ENCODE peak calls at places on chromosome 15, in eight cellular contexts. B is transverse colon; Q is brain microvascular endothelial cell; V is CD8-positive, alpha-beta T cell; H is astrocyte; A is MM.1S; P is colonic mucosa; R is CD8-positive, alpha-beta memory T cell. L is an unnamed sample.
A peak's percentile ranks its signal among the peaks of the same experiment; 100 is the strongest.

GRCh38 chr15:64651573-64652260 is 123.7 kb downstream of the RBPMS2 start:
- DNase-seq in H (no peak), R (peak; percentile 38), B (no peak), Q (no peak), A (peak; percentile 86), P (no peak), V (peak; percentile 62), L (no peak)

GRCh38 chr15:84702961-84703482 is 12.9 kb downstream of the SEC11A start:
- DNase-seq in P (peak; percentile 29), R (no peak), Q (peak; percentile 18), A (no peak), V (no peak), H (peak; percentile 39), B (peak; percentile 20), L (no peak)

GRCh38 chr15:81987628-81988027 is 58.2 kb downstream of the MEX3B start:
- DNase-seq in B (no peak), A (no peak), V (no peak), Q (no peak), P (no peak), R (no peak), H (no peak), L (no peak)

GRCh38 chr15:100737214-100737613 is 134.8 kb downstream of the ASB7 start:
- DNase-seq in H (no peak), P (no peak), B (no peak), Q (no peak), A (no peak), V (no peak), R (no peak), L (no peak)

GRCh38 chr15:97027772-97028171 is 697.3 kb downstream of the NR2F2 start:
- DNase-seq in V (no peak), H (no peak), R (no peak), B (no peak), Q (no peak), A (no peak), P (no peak), L (no peak)

GRCh38 chr15:47964229-47964628 is 156.6 kb upstream of the SLC24A5 start:
- DNase-seq in R (no peak), B (no peak), V (no peak), H (no peak), P (no peak), A (no peak), Q (no peak), L (no peak)

GRCh38 chr15:40042791-40043320 is 3.9 kb upstream of the SRP14 start:
- DNase-seq in R (no peak), Q (no peak), B (no peak), A (no peak), V (peak; percentile 35), H (no peak), P (no peak), L (no peak)

GRCh38 chr15:90641581-90642463 is 75.3 kb upstream of the BLM start:
- DNase-seq in Q (no peak), B (no peak), V (no peak), P (no peak), A (no peak), H (no peak), R (no peak), L (peak; percentile 11)

GRCh38 chr15:68487087-68487843 is 55.3 kb upstream of the ITGA11 start:
- DNase-seq in B (no peak), H (peak; percentile 62), R (no peak), Q (peak; percentile 60), V (no peak), A (no peak), P (no peak), L (no peak)

GRCh38 chr15:59051867-59052861 is 52.8 kb upstream of the CCNB2 start:
- DNase-seq in H (no peak), Q (no peak), P (no peak), A (no peak), R (no peak), V (no peak), B (no peak), L (no peak)

GRCh38 chr15:67794832-67795574 is 30.3 kb upstream of the SKOR1 start:
- DNase-seq in A (no peak), H (no peak), P (no peak), R (no peak), B (no peak), Q (no peak), V (no peak), L (no peak)

GRCh38 chr15:70575251-70576227 is 187.8 kb downstream of the UACA start:
- DNase-seq in V (no peak), B (no peak), P (no peak), Q (no peak), R (no peak), H (no peak), A (no peak), L (no peak)

GRCh38 chr15:72201346-72202029 is 3.9 kb upstream of the GRAMD2A start:
- DNase-seq in P (no peak), H (no peak), V (no peak), A (peak; percentile 50), B (no peak), R (no peak), Q (no peak), L (no peak)
- H3K27ac ChIP-seq in P (no peak overlapping the region), H (no peak overlapping the region), V (no peak overlapping the region), A (peak overlapping the region; percentile 52), B (no peak overlapping the region), R (no peak overlapping the region), Q (no peak overlapping the region), L (peak overlapping the region; percentile 27)

GRCh38 chr15:50953302-50953701 is 44.8 kb downstream of the AP4E1 start:
- DNase-seq in R (no peak), Q (peak; percentile 5), B (no peak), V (no peak), H (no peak), A (no peak), P (no peak), L (no peak)
- H3K27ac ChIP-seq in R (no peak overlapping the region), Q (no peak overlapping the region), B (no peak overlapping the region), V (no peak overlapping the region), H (no peak overlapping the region), A (no peak overlapping the region), P (no peak overlapping the region), L (no peak overlapping the region)

GRCh38 chr15:66288093-66288492 is 5.3 kb upstream of the DIS3L start:
- DNase-seq in P (no peak), B (no peak), V (no peak), R (no peak), H (no peak), Q (no peak), A (no peak), L (no peak)

GRCh38 chr15:66290518-66290917 is 2.9 kb upstream of the DIS3L start:
- DNase-seq in A (peak; percentile 30), P (no peak), B (no peak), H (no peak), Q (no peak), R (no peak), V (no peak), L (no peak)

GRCh38 chr15:66290007-66290406 is 3.4 kb upstream of the DIS3L start:
- DNase-seq in P (no peak), A (no peak), H (no peak), Q (no peak), V (no peak), R (no peak), B (no peak), L (no peak)

GRCh38 chr15:66287461-66288055 is 5.8 kb upstream of the DIS3L start:
- DNase-seq in A (peak; percentile 31), H (no peak), P (no peak), R (peak; percentile 11), V (no peak), B (no peak), Q (no peak), L (no peak)

DNA sequence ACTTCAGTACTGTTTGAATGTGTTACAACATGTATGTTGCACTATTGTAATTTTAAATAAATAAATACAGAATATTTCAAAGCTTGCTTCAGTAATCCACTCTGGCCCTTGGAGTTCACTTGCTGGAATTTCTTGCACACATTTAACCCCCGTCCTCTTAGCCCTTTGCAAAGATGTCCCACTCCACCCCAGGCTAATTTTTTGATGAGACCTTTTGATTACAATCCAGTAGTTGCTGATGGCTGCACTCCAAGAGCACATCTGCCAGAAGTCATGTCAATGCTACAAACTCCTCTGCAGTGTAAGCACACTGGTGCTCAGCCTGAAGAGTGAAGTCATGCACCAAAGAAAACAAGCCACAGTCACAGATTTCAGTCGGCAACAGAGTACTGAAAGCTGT is 4.6 kb upstream of the DIS3L start:
- DNase-seq in B (no peak), Q (peak; percentile 13), P (no peak), A (no peak), R (no peak), H (no peak), V (no peak), L (no peak)
- H3K27ac ChIP-seq in B (no peak overlapping the region), Q (no peak overlapping the region), P (no peak overlapping the region), A (no peak overlapping the region), R (no peak overlapping the region), H (no peak overlapping the region), V (no peak overlapping the region), L (no peak overlapping the region)

DNA sequence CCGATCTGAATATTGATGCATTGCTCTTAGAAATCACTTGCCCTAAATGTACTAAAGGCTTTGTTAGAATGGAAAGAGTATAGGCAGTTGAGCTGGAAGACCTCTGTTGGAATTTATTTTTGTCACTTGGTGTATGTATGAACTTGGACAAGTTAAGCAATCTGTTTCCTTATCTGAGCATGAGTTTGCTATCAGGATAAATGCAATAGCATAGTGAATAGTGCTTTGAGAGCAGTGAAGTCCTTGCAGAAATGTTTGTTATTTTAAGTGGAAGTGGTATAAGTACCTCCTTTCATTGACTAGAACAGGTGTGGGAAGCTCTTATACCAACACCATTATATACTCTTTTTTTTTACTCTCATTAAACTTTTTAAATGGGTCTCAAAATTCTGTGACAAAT is 146.4 kb upstream of the ONECUT1 start:
- DNase-seq in V (no peak), A (no peak), H (no peak), R (no peak), P (no peak), Q (no peak), B (no peak), L (no peak)
- H3K27ac ChIP-seq in V (no peak overlapping the region), A (no peak overlapping the region), H (no peak overlapping the region), R (no peak overlapping the region), P (no peak overlapping the region), Q (no peak overlapping the region), B (no peak overlapping the region), L (no peak overlapping the region)

GRCh38 chr15:78263907-78264303 is 457 bp upstream of the DNAJA4 start:
- DNase-seq in A (no peak), H (no peak), Q (no peak), P (peak; percentile 82), V (no peak), R (no peak), B (peak; percentile 79), L (no peak)

GRCh38 chr15:78266229-78266628 is 1.9 kb downstream of the DNAJA4 start:
- DNase-seq in B (no peak), Q (no peak), A (no peak), R (no peak), H (no peak), V (no peak), P (no peak), L (no peak)

GRCh38 chr15:78265752-78266224 is 1.4 kb downstream of the DNAJA4 start:
- DNase-seq in A (no peak), P (no peak), B (no peak), Q (peak; percentile 65), H (peak; percentile 85), V (no peak), R (no peak), L (no peak)

GRCh38 chr15:78264304-78265136 is at the start of gene DNAJA4:
- DNase-seq in B (peak; percentile 63), P (peak; percentile 63), H (peak; percentile 31), R (peak; percentile 69), V (peak; percentile 81), A (no peak), Q (no peak), L (peak; percentile 74)

DNA sequence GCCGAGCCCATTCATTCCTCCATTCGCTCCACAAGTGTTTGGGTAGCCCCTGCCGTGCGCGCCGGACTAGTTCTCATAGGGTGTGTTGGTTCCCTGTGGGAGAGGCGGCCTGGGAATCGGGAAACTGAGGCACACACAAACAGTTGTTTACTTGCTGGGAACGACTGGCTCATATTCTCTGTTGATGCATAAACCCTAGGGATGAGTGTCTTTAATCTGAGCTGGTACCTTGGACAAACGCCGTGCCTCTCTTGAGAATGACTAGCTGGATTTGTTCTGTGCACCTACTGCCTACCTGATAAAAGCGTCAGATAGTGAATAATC is 737 bp downstream of the DNAJA4 start:
- DNase-seq in R (no peak), A (no peak), P (no peak), H (no peak), Q (no peak), V (no peak), B (no peak), L (no peak)
- H3K27ac ChIP-seq in R (peak overlapping the region; percentile 46), A (no peak overlapping the region), P (peak overlapping the region; percentile 39), H (no peak overlapping the region), Q (no peak overlapping the region), V (peak overlapping the region; percentile 67), B (peak overlapping the region; percentile 70), L (peak overlapping the region; percentile 68)